ENCODE peak calls at places on chromosomes 3 and 15, in seven cellular contexts. One of them, this sample, is unnamed.

GRCh38 chr15:78536134-78536533 is 4.1 kb upstream of the PSMA4 start:
- DNase-seq in heart left ventricle: no peak
- DNase-seq in tibial nerve: no peak
- DNase-seq in PC-3: no peak
- DNase-seq in cardiac fibroblast: peak; percentile 2
- DNase-seq in left lung: no peak
- DNase-seq in astrocyte of the spinal cord: peak; percentile 7
- DNase-seq in this sample: peak; percentile 6

GRCh38 chr15:41507820-41508290 is 5.8 kb downstream of the LTK start:
- DNase-seq in heart left ventricle: peak; percentile 63
- DNase-seq in tibial nerve: no peak
- DNase-seq in PC-3: peak; percentile 92
- DNase-seq in cardiac fibroblast: no peak
- DNase-seq in left lung: no peak
- DNase-seq in astrocyte of the spinal cord: no peak
- DNase-seq in this sample: peak; percentile 73

GRCh38 chr3:145248928-145249327 is 912.1 kb downstream of the PLOD2 start:
- DNase-seq in heart left ventricle: no peak
- DNase-seq in tibial nerve: no peak
- DNase-seq in PC-3: no peak
- DNase-seq in cardiac fibroblast: no peak
- DNase-seq in left lung: no peak
- DNase-seq in astrocyte of the spinal cord: no peak
- DNase-seq in this sample: no peak

GRCh38 chr15:90531147-90531546 is 1.4 kb downstream of the CRTC3 start:
- DNase-seq in heart left ventricle: no peak
- DNase-seq in tibial nerve: no peak
- DNase-seq in PC-3: no peak
- DNase-seq in cardiac fibroblast: peak; percentile 14
- DNase-seq in left lung: no peak
- DNase-seq in astrocyte of the spinal cord: no peak
- DNase-seq in this sample: no peak

GRCh38 chr15:100726426-100727190 is 124.2 kb downstream of the ASB7 start:
- DNase-seq in heart left ventricle: no peak
- DNase-seq in tibial nerve: peak; percentile 1
- DNase-seq in PC-3: no peak
- DNase-seq in cardiac fibroblast: peak; percentile 58
- DNase-seq in left lung: no peak
- DNase-seq in astrocyte of the spinal cord: peak; percentile 57
- DNase-seq in this sample: peak; percentile 90

GRCh38 chr15:55696221-55696620 is 46.7 kb downstream of the PRTG start:
- DNase-seq in heart left ventricle: no peak
- DNase-seq in tibial nerve: no peak
- DNase-seq in PC-3: no peak
- DNase-seq in cardiac fibroblast: no peak
- DNase-seq in left lung: no peak
- DNase-seq in astrocyte of the spinal cord: no peak
- DNase-seq in this sample: no peak

GRCh38 chr3:182735672-182736071 is 57.6 kb upstream of the ATP11B start:
- DNase-seq in heart left ventricle: no peak
- DNase-seq in tibial nerve: no peak
- DNase-seq in PC-3: no peak
- DNase-seq in cardiac fibroblast: peak; percentile 72
- DNase-seq in left lung: no peak
- DNase-seq in astrocyte of the spinal cord: no peak
- DNase-seq in this sample: no peak

GRCh38 chr15:30905821-30906220 is 2.1 kb downstream of the FAN1 start:
- DNase-seq in heart left ventricle: no peak
- DNase-seq in tibial nerve: no peak
- DNase-seq in PC-3: peak; percentile 23
- DNase-seq in cardiac fibroblast: no peak
- DNase-seq in left lung: no peak
- DNase-seq in astrocyte of the spinal cord: no peak
- DNase-seq in this sample: no peak

GRCh38 chr15:66424963-66425612 is 38.4 kb downstream of the MAP2K1 start:
- DNase-seq in heart left ventricle: no peak
- DNase-seq in tibial nerve: no peak
- DNase-seq in PC-3: no peak
- DNase-seq in cardiac fibroblast: no peak
- DNase-seq in left lung: no peak
- DNase-seq in astrocyte of the spinal cord: no peak
- DNase-seq in this sample: no peak

GRCh38 chr3:142489572-142490323 is 41.9 kb upstream of the XRN1 start:
- DNase-seq in heart left ventricle: no peak
- DNase-seq in tibial nerve: no peak
- DNase-seq in PC-3: peak; percentile 92
- DNase-seq in cardiac fibroblast: no peak
- DNase-seq in left lung: no peak
- DNase-seq in astrocyte of the spinal cord: no peak
- DNase-seq in this sample: no peak

GRCh38 chr15:62969442-62970089 is 73.0 kb upstream of the TPM1 start:
- DNase-seq in heart left ventricle: no peak
- DNase-seq in tibial nerve: no peak
- DNase-seq in PC-3: peak; percentile 44
- DNase-seq in cardiac fibroblast: no peak
- DNase-seq in left lung: no peak
- DNase-seq in astrocyte of the spinal cord: no peak
- DNase-seq in this sample: peak; percentile 77

GRCh38 chr3:156172536-156172935 is 52.2 kb downstream of the KCNAB1 start:
- DNase-seq in heart left ventricle: no peak
- DNase-seq in tibial nerve: no peak
- DNase-seq in PC-3: no peak
- DNase-seq in cardiac fibroblast: no peak
- DNase-seq in left lung: no peak
- DNase-seq in astrocyte of the spinal cord: no peak
- DNase-seq in this sample: no peak

GRCh38 chr3:114721209-114721608 is 425.9 kb downstream of the ZBTB20 start:
- DNase-seq in heart left ventricle: no peak
- DNase-seq in tibial nerve: no peak
- DNase-seq in PC-3: no peak
- DNase-seq in cardiac fibroblast: no peak
- DNase-seq in left lung: no peak
- DNase-seq in astrocyte of the spinal cord: no peak
- DNase-seq in this sample: no peak

GRCh38 chr3:128875556-128876120 is 3.8 kb upstream of the ACAD9 start:
- DNase-seq in heart left ventricle: peak; percentile 44
- DNase-seq in tibial nerve: no peak
- DNase-seq in PC-3: peak; percentile 3
- DNase-seq in cardiac fibroblast: peak; percentile 17
- DNase-seq in left lung: no peak
- DNase-seq in astrocyte of the spinal cord: no peak
- DNase-seq in this sample: peak; percentile 21

GRCh38 chr3:1609416-1609815 is 489.2 kb upstream of the CNTN4 start:
- DNase-seq in heart left ventricle: no peak
- DNase-seq in tibial nerve: no peak
- DNase-seq in PC-3: no peak
- DNase-seq in cardiac fibroblast: no peak
- DNase-seq in left lung: no peak
- DNase-seq in astrocyte of the spinal cord: no peak
- DNase-seq in this sample: no peak

GRCh38 chr15:76190767-76191538 is 120.3 kb downstream of the ETFA start:
- DNase-seq in heart left ventricle: peak; percentile 80
- DNase-seq in tibial nerve: peak; percentile 68
- DNase-seq in PC-3: peak; percentile 84
- DNase-seq in cardiac fibroblast: peak; percentile 76
- DNase-seq in left lung: peak; percentile 94
- DNase-seq in astrocyte of the spinal cord: peak; percentile 77
- DNase-seq in this sample: peak; percentile 74

GRCh38 chr15:95141486-95141885 is 910.1 kb downstream of the MCTP2 start:
- DNase-seq in heart left ventricle: no peak
- DNase-seq in tibial nerve: no peak
- DNase-seq in PC-3: no peak
- DNase-seq in cardiac fibroblast: no peak
- DNase-seq in left lung: no peak
- DNase-seq in astrocyte of the spinal cord: peak; percentile 38
- DNase-seq in this sample: peak; percentile 70

GRCh38 chr3:157079677-157080369 is 80.1 kb downstream of the CCNL1 start:
- DNase-seq in heart left ventricle: no peak
- DNase-seq in tibial nerve: no peak
- DNase-seq in PC-3: no peak
- DNase-seq in cardiac fibroblast: no peak
- DNase-seq in left lung: no peak
- DNase-seq in astrocyte of the spinal cord: no peak
- DNase-seq in this sample: no peak

GRCh38 chr3:4882548-4882947 is 96.7 kb upstream of the BHLHE40 start:
- DNase-seq in heart left ventricle: no peak
- DNase-seq in tibial nerve: no peak
- DNase-seq in PC-3: no peak
- DNase-seq in cardiac fibroblast: no peak
- DNase-seq in left lung: no peak
- DNase-seq in astrocyte of the spinal cord: no peak
- DNase-seq in this sample: no peak

GRCh38 chr3:108404409-108404808 is 106.0 kb downstream of the MYH15 start:
- DNase-seq in heart left ventricle: no peak
- DNase-seq in tibial nerve: no peak
- DNase-seq in PC-3: no peak
- DNase-seq in cardiac fibroblast: no peak
- DNase-seq in left lung: no peak
- DNase-seq in astrocyte of the spinal cord: peak; percentile 42
- DNase-seq in this sample: no peak

GRCh38 chr3:157921271-157921670 is 184.9 kb downstream of the SHOX2 start:
- DNase-seq in heart left ventricle: no peak
- DNase-seq in tibial nerve: no peak
- DNase-seq in PC-3: no peak
- DNase-seq in cardiac fibroblast: no peak
- DNase-seq in left lung: no peak
- DNase-seq in astrocyte of the spinal cord: no peak
- DNase-seq in this sample: no peak

GRCh38 chr3:118810499-118811035 is 224.1 kb downstream of the IGSF11 start:
- DNase-seq in heart left ventricle: no peak
- DNase-seq in tibial nerve: no peak
- DNase-seq in PC-3: peak; percentile 43
- DNase-seq in cardiac fibroblast: no peak
- DNase-seq in left lung: no peak
- DNase-seq in astrocyte of the spinal cord: no peak
- DNase-seq in this sample: no peak

GRCh38 chr3:118808743-118809142 is 225.9 kb downstream of the IGSF11 start:
- DNase-seq in heart left ventricle: no peak
- DNase-seq in tibial nerve: no peak
- DNase-seq in PC-3: no peak
- DNase-seq in cardiac fibroblast: no peak
- DNase-seq in left lung: no peak
- DNase-seq in astrocyte of the spinal cord: no peak
- DNase-seq in this sample: peak; percentile 21

GRCh38 chr3:118811333-118811732 is 223.3 kb downstream of the IGSF11 start:
- DNase-seq in heart left ventricle: no peak
- DNase-seq in tibial nerve: no peak
- DNase-seq in PC-3: no peak
- DNase-seq in cardiac fibroblast: no peak
- DNase-seq in left lung: no peak
- DNase-seq in astrocyte of the spinal cord: no peak
- DNase-seq in this sample: no peak

GRCh38 chr3:118806423-118806822 is 228.2 kb downstream of the IGSF11 start:
- DNase-seq in heart left ventricle: no peak
- DNase-seq in tibial nerve: no peak
- DNase-seq in PC-3: no peak
- DNase-seq in cardiac fibroblast: no peak
- DNase-seq in left lung: no peak
- DNase-seq in astrocyte of the spinal cord: no peak
- DNase-seq in this sample: no peak

DNA sequence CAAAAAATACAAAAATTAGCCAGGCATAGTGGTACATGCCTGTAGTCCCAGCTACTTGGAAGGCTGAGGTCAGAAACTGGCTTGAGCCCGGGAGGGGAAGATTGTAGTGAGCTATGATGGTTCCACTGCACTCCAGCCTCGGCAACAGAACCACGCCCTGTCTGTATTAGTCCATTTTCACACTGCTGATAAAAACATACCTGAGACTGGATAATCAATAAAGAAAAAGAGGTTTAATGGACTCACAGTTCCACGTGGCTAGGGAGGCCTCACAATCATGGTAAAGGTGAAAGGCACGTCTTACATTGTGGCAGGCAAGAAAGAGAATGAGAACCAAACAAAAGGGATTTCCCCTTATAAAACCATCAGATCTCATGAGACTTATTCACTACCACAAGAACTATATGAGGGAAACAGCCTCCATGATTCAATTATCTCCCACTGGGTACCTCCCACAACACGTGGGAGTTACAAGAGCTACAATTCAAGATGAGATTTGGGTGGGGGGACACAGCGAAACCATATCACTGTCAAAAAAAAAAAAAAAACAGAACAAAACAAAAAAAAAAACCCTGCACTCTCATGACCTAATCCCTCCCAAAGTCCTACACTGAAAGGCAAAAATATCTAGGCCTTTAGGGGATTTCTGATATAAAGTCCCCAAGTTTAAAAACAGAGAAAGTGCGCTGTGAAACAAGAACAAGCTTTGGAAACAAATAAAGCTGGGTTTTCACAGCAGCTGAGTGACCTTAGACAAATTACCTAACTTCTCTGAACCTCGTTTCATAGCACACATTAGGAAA is 224.7 kb downstream of the IGSF11 start:
- DNase-seq in heart left ventricle: no peak
- DNase-seq in tibial nerve: no peak
- DNase-seq in PC-3: no peak
- DNase-seq in cardiac fibroblast: no peak
- DNase-seq in left lung: no peak
- DNase-seq in astrocyte of the spinal cord: no peak
- DNase-seq in this sample: no peak
- H3K4me3 ChIP-seq in heart left ventricle: no peak overlapping the region
- H3K4me3 ChIP-seq in tibial nerve: no peak overlapping the region
- H3K4me3 ChIP-seq in PC-3: peak overlapping the region; percentile 43
- H3K4me3 ChIP-seq in cardiac fibroblast: no peak overlapping the region
- H3K4me3 ChIP-seq in left lung: no peak overlapping the region
- H3K4me3 ChIP-seq in astrocyte of the spinal cord: no peak overlapping the region
- H3K4me3 ChIP-seq in this sample: no peak overlapping the region

DNA sequence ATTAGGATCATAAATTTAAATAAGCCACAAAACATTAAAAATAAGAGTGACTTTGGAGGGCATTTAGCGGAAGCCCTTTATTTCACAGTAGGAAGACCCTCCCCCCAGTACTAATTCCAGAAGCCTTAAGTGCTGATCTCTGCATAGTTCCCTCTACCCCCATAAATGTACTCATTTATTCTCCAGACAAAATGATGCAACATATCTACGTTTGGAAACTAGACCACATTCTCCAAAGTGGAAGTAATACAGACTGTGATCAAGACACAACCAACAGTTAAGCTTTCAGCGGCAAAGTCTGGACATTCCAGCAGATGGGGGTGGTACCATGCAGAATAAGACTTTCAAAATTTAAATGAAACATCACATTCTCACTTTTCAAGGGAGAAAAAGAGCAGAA is 44.8 kb upstream of the RPS17 start:
- DNase-seq in heart left ventricle: no peak
- DNase-seq in tibial nerve: no peak
- DNase-seq in PC-3: no peak
- DNase-seq in cardiac fibroblast: peak; percentile 24
- DNase-seq in left lung: no peak
- DNase-seq in astrocyte of the spinal cord: peak; percentile 29
- DNase-seq in this sample: no peak
- TF ChIP-seq CTCF in heart left ventricle: no peak
- TF ChIP-seq CTCF in tibial nerve: no peak
- TF ChIP-seq CTCF in PC-3: no peak
- TF ChIP-seq CTCF in cardiac fibroblast: no peak
- TF ChIP-seq CTCF in left lung: no peak
- TF ChIP-seq CTCF in astrocyte of the spinal cord: no peak
- TF ChIP-seq CTCF in this sample: no peak

GRCh38 chr3:184005981-184006507 is 11.6 kb downstream of the ABCC5 start:
- DNase-seq in heart left ventricle: peak; percentile 78
- DNase-seq in tibial nerve: peak; percentile 38
- DNase-seq in PC-3: peak; percentile 98
- DNase-seq in cardiac fibroblast: peak; percentile 39
- DNase-seq in left lung: peak; percentile 86
- DNase-seq in astrocyte of the spinal cord: peak; percentile 42
- DNase-seq in this sample: peak; percentile 99
- H3K4me3 ChIP-seq in heart left ventricle: peak overlapping the region; percentile 18
- H3K4me3 ChIP-seq in tibial nerve: peak overlapping the region; percentile 36
- H3K4me3 ChIP-seq in PC-3: peak overlapping the region; percentile 42
- H3K4me3 ChIP-seq in cardiac fibroblast: no peak overlapping the region
- H3K4me3 ChIP-seq in left lung: peak overlapping the region; percentile 24
- H3K4me3 ChIP-seq in astrocyte of the spinal cord: no peak overlapping the region
- H3K4me3 ChIP-seq in this sample: no peak overlapping the region

GRCh38 chr3:58350627-58351013 is 17.9 kb downstream of the PXK start:
- DNase-seq in heart left ventricle: no peak
- DNase-seq in tibial nerve: no peak
- DNase-seq in PC-3: peak; percentile 34
- DNase-seq in cardiac fibroblast: peak; percentile 44
- DNase-seq in left lung: no peak
- DNase-seq in astrocyte of the spinal cord: peak; percentile 26
- DNase-seq in this sample: no peak
- TF ChIP-seq CTCF in heart left ventricle: no peak
- TF ChIP-seq CTCF in tibial nerve: no peak
- TF ChIP-seq CTCF in PC-3: no peak
- TF ChIP-seq CTCF in cardiac fibroblast: no peak
- TF ChIP-seq CTCF in left lung: no peak
- TF ChIP-seq CTCF in astrocyte of the spinal cord: no peak
- TF ChIP-seq CTCF in this sample: no peak

This sample was measured in epithelial cell of esophagus.